ENCODE peak calls at places on chromosomes 6 and 20, in five cellular contexts. One of them, this sample, is unnamed.

GRCh38 chr6:25963426-25964123 is 973 bp downstream of the TRIM38 start:
- DNase-seq in effector memory CD4-positive, alpha-beta T cell: no peak
- DNase-seq in mesendoderm: peak; percentile 87
- DNase-seq in keratinocyte: no peak
- DNase-seq in left ventricle myocardium inferior: no peak
- DNase-seq in this sample: peak; percentile 52

GRCh38 chr6:15962449-15962764 is 166.5 kb upstream of the MYLIP start:
- DNase-seq in left ventricle myocardium inferior: no peak
- DNase-seq in keratinocyte: no peak
- DNase-seq in mesendoderm: peak; percentile 43
- DNase-seq in effector memory CD4-positive, alpha-beta T cell: no peak
- DNase-seq in this sample: no peak

GRCh38 chr6:116313377-116313776 is 33.6 kb upstream of the TSPYL1 start:
- DNase-seq in keratinocyte: no peak
- DNase-seq in effector memory CD4-positive, alpha-beta T cell: no peak
- DNase-seq in mesendoderm: no peak
- DNase-seq in left ventricle myocardium inferior: no peak
- DNase-seq in this sample: no peak

GRCh38 chr6:142950291-142950690 is 5.3 kb upstream of the HIVEP2 start:
- DNase-seq in effector memory CD4-positive, alpha-beta T cell: no peak
- DNase-seq in mesendoderm: peak; percentile 91
- DNase-seq in left ventricle myocardium inferior: no peak
- DNase-seq in keratinocyte: peak; percentile 30
- DNase-seq in this sample: no peak

GRCh38 chr6:119142051-119142450 is 63.6 kb upstream of the FAM184A start:
- DNase-seq in left ventricle myocardium inferior: no peak
- DNase-seq in effector memory CD4-positive, alpha-beta T cell: no peak
- DNase-seq in mesendoderm: no peak
- DNase-seq in keratinocyte: no peak
- DNase-seq in this sample: no peak

GRCh38 chr20:21395666-21396044 is 1.7 kb downstream of the NKX2-4 start:
- DNase-seq in keratinocyte: no peak
- DNase-seq in effector memory CD4-positive, alpha-beta T cell: no peak
- DNase-seq in mesendoderm: peak; percentile 46
- DNase-seq in left ventricle myocardium inferior: no peak
- DNase-seq in this sample: no peak

GRCh38 chr20:37994512-37994911 is 38.7 kb downstream of the TTI1 start:
- DNase-seq in mesendoderm: peak; percentile 60
- DNase-seq in keratinocyte: peak; percentile 5
- DNase-seq in left ventricle myocardium inferior: no peak
- DNase-seq in effector memory CD4-positive, alpha-beta T cell: no peak
- DNase-seq in this sample: peak; percentile 51

GRCh38 chr6:7974932-7975763 is 64.6 kb upstream of the TXNDC5 start:
- DNase-seq in mesendoderm: peak; percentile 64
- DNase-seq in left ventricle myocardium inferior: peak; percentile 84
- DNase-seq in effector memory CD4-positive, alpha-beta T cell: no peak
- DNase-seq in keratinocyte: peak; percentile 44
- DNase-seq in this sample: no peak

GRCh38 chr6:127924440-127924839 is 23.6 kb upstream of the THEMIS start:
- DNase-seq in effector memory CD4-positive, alpha-beta T cell: no peak
- DNase-seq in left ventricle myocardium inferior: no peak
- DNase-seq in keratinocyte: no peak
- DNase-seq in mesendoderm: no peak
- DNase-seq in this sample: no peak

GRCh38 chr6:167550936-167551633 is 226.2 kb downstream of the TTLL2 start:
- DNase-seq in effector memory CD4-positive, alpha-beta T cell: no peak
- DNase-seq in keratinocyte: no peak
- DNase-seq in mesendoderm: no peak
- DNase-seq in left ventricle myocardium inferior: peak; percentile 95
- DNase-seq in this sample: peak; percentile 49

GRCh38 chr6:1915226-1915625 is 305.5 kb downstream of the FOXC1 start:
- DNase-seq in mesendoderm: no peak
- DNase-seq in effector memory CD4-positive, alpha-beta T cell: no peak
- DNase-seq in left ventricle myocardium inferior: no peak
- DNase-seq in keratinocyte: no peak
- DNase-seq in this sample: no peak

GRCh38 chr6:155455766-155456165 is at the start of gene NOX3:
- DNase-seq in keratinocyte: no peak
- DNase-seq in left ventricle myocardium inferior: no peak
- DNase-seq in effector memory CD4-positive, alpha-beta T cell: no peak
- DNase-seq in mesendoderm: peak; percentile 54
- DNase-seq in this sample: no peak

GRCh38 chr6:14951704-14952103 is 294.2 kb upstream of the JARID2 start:
- DNase-seq in effector memory CD4-positive, alpha-beta T cell: no peak
- DNase-seq in keratinocyte: no peak
- DNase-seq in left ventricle myocardium inferior: no peak
- DNase-seq in mesendoderm: peak; percentile 44
- DNase-seq in this sample: no peak

GRCh38 chr6:10655508-10656055 is 38.8 kb downstream of the C6orf52 start:
- DNase-seq in effector memory CD4-positive, alpha-beta T cell: no peak
- DNase-seq in mesendoderm: no peak
- DNase-seq in left ventricle myocardium inferior: no peak
- DNase-seq in keratinocyte: no peak
- DNase-seq in this sample: no peak

GRCh38 chr6:163460307-163460782 is 45.8 kb downstream of the QKI start:
- DNase-seq in effector memory CD4-positive, alpha-beta T cell: no peak
- DNase-seq in mesendoderm: peak; percentile 71
- DNase-seq in left ventricle myocardium inferior: no peak
- DNase-seq in keratinocyte: no peak
- DNase-seq in this sample: no peak
- H3K4me3 ChIP-seq in effector memory CD4-positive, alpha-beta T cell: peak overlapping the region; percentile 67
- H3K4me3 ChIP-seq in mesendoderm: no peak overlapping the region
- H3K4me3 ChIP-seq in left ventricle myocardium inferior: peak overlapping the region; percentile 58
- H3K4me3 ChIP-seq in keratinocyte: peak overlapping the region; percentile 56
- H3K4me3 ChIP-seq in this sample: no peak overlapping the region

GRCh38 chr20:33272155-33272873 is 10.7 kb upstream of the BPIFB1 start:
- DNase-seq in effector memory CD4-positive, alpha-beta T cell: no peak
- DNase-seq in left ventricle myocardium inferior: no peak
- DNase-seq in mesendoderm: no peak
- DNase-seq in keratinocyte: no peak
- DNase-seq in this sample: no peak
- H3K27me3 ChIP-seq in effector memory CD4-positive, alpha-beta T cell: no peaks in the 10 kb centered on the region
- H3K27me3 ChIP-seq in left ventricle myocardium inferior: peaks cover 59% of the 10 kb centered on the region
- H3K27me3 ChIP-seq in mesendoderm: no peaks in the 10 kb centered on the region
- H3K27me3 ChIP-seq in keratinocyte: peaks cover 7% of the 10 kb centered on the region
- H3K27me3 ChIP-seq in this sample: no peaks in the 10 kb centered on the region

GRCh38 chr20:59661621-59662020 is 57.3 kb downstream of the PHACTR3 start:
- DNase-seq in keratinocyte: no peak
- DNase-seq in effector memory CD4-positive, alpha-beta T cell: no peak
- DNase-seq in mesendoderm: no peak
- DNase-seq in left ventricle myocardium inferior: no peak
- DNase-seq in this sample: no peak

GRCh38 chr20:59662161-59662560 is 57.8 kb downstream of the PHACTR3 start:
- DNase-seq in mesendoderm: no peak
- DNase-seq in left ventricle myocardium inferior: no peak
- DNase-seq in keratinocyte: no peak
- DNase-seq in effector memory CD4-positive, alpha-beta T cell: no peak
- DNase-seq in this sample: no peak

GRCh38 chr20:59661141-59661540 is 56.8 kb downstream of the PHACTR3 start:
- DNase-seq in keratinocyte: no peak
- DNase-seq in effector memory CD4-positive, alpha-beta T cell: no peak
- DNase-seq in mesendoderm: no peak
- DNase-seq in left ventricle myocardium inferior: no peak
- DNase-seq in this sample: no peak

GRCh38 chr20:59656417-59656816 is 52.1 kb downstream of the PHACTR3 start:
- DNase-seq in effector memory CD4-positive, alpha-beta T cell: no peak
- DNase-seq in keratinocyte: no peak
- DNase-seq in left ventricle myocardium inferior: no peak
- DNase-seq in mesendoderm: no peak
- DNase-seq in this sample: no peak

GRCh38 chr20:59657459-59658046 is 53.2 kb downstream of the PHACTR3 start:
- DNase-seq in left ventricle myocardium inferior: no peak
- DNase-seq in keratinocyte: no peak
- DNase-seq in mesendoderm: peak; percentile 0
- DNase-seq in effector memory CD4-positive, alpha-beta T cell: no peak
- DNase-seq in this sample: no peak
- H3K4me3 ChIP-seq in left ventricle myocardium inferior: no peak overlapping the region
- H3K4me3 ChIP-seq in keratinocyte: no peak overlapping the region
- H3K4me3 ChIP-seq in mesendoderm: no peak overlapping the region
- H3K4me3 ChIP-seq in effector memory CD4-positive, alpha-beta T cell: no peak overlapping the region
- H3K4me3 ChIP-seq in this sample: no peak overlapping the region

GRCh38 chr6:42047790-42048405 is 2.4 kb upstream of the TAF8 start:
- DNase-seq in left ventricle myocardium inferior: no peak
- DNase-seq in mesendoderm: no peak
- DNase-seq in effector memory CD4-positive, alpha-beta T cell: no peak
- DNase-seq in keratinocyte: no peak
- DNase-seq in this sample: peak; percentile 58
- H3K27me3 ChIP-seq in left ventricle myocardium inferior: no peaks in the 10 kb centered on the region
- H3K27me3 ChIP-seq in mesendoderm: peaks cover 22% of the 10 kb centered on the region
- H3K27me3 ChIP-seq in effector memory CD4-positive, alpha-beta T cell: no peaks in the 10 kb centered on the region
- H3K27me3 ChIP-seq in keratinocyte: no peaks in the 10 kb centered on the region
- H3K27me3 ChIP-seq in this sample: peaks cover 47% of the 10 kb centered on the region

GRCh38 chr20:50415516-50416268 is 94.5 kb upstream of the PTPN1 start:
- DNase-seq in effector memory CD4-positive, alpha-beta T cell: no peak
- DNase-seq in mesendoderm: no peak
- DNase-seq in keratinocyte: no peak
- DNase-seq in left ventricle myocardium inferior: peak; percentile 100
- DNase-seq in this sample: peak; percentile 68

GRCh38 chr20:50417484-50418235 is 92.5 kb upstream of the PTPN1 start:
- DNase-seq in left ventricle myocardium inferior: peak; percentile 5
- DNase-seq in effector memory CD4-positive, alpha-beta T cell: no peak
- DNase-seq in keratinocyte: no peak
- DNase-seq in mesendoderm: no peak
- DNase-seq in this sample: no peak

GRCh38 chr20:50416930-50417329 is 93.3 kb upstream of the PTPN1 start:
- DNase-seq in effector memory CD4-positive, alpha-beta T cell: no peak
- DNase-seq in mesendoderm: no peak
- DNase-seq in keratinocyte: no peak
- DNase-seq in left ventricle myocardium inferior: no peak
- DNase-seq in this sample: no peak

GRCh38 chr20:50415031-50415515 is 95.1 kb upstream of the PTPN1 start:
- DNase-seq in keratinocyte: no peak
- DNase-seq in effector memory CD4-positive, alpha-beta T cell: no peak
- DNase-seq in mesendoderm: no peak
- DNase-seq in left ventricle myocardium inferior: no peak
- DNase-seq in this sample: no peak

DNA sequence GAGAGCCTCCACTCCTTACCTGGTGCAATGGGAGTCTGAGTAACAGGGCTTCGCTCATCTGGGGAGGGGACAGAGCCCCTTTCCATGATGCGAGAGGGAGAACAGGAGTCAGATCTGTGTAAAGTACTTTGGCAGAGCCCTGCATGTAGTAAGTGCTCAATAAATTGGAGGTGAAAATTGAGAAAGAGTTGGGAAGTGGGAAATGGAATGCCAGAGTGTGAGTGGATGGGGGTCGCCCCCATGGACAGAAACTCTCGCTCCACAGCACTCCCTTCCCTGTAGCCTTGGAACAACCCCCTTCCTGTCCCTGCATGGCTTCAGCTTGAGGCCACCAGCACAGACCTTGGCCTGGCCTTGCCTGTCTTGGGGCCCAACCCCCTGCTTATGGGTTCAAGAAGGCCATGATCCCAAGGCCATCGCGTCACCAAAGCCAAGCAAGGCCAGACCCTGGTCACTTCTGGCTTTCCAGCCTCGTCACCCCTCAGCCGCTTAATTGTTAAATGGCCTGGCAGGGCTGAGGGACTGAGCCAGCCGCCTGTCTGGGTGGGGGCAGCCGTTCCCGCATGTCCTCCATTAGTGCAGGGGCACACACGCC is 93.8 kb upstream of the PTPN1 start:
- DNase-seq in keratinocyte: no peak
- DNase-seq in left ventricle myocardium inferior: peak; percentile 33
- DNase-seq in mesendoderm: no peak
- DNase-seq in effector memory CD4-positive, alpha-beta T cell: no peak
- DNase-seq in this sample: no peak
- H3K4me3 ChIP-seq in keratinocyte: no peak overlapping the region
- H3K4me3 ChIP-seq in left ventricle myocardium inferior: peak overlapping the region; percentile 40
- H3K4me3 ChIP-seq in mesendoderm: no peak overlapping the region
- H3K4me3 ChIP-seq in effector memory CD4-positive, alpha-beta T cell: no peak overlapping the region
- H3K4me3 ChIP-seq in this sample: no peak overlapping the region